ENCODE peak calls at places on chromosomes 2 and 18, in five cellular contexts. U is choroid plexus epithelial cell, F is MM.1S, N is GM13976, P is fibroblast of villous mesenchyme. E is an unnamed sample.

GRCh38 chr18:6566338-6566911 is 151.7 kb upstream of the L3MBTL4 start:
- DNase-seq in P (no peak), F (no peak), N (no peak), U (no peak), E (no peak)

GRCh38 chr2:111624401-111625156 is 259.4 kb downstream of the ANAPC1 start:
- DNase-seq in P (peak), N (no peak), U (peak), F (no peak), E (peak)

GRCh38 chr2:120539421-120539936 is 193.5 kb downstream of the INHBB start:
- DNase-seq in U (no peak), N (no peak), F (no peak), P (no peak), E (no peak)

GRCh38 chr18:361941-362913 is 94.4 kb upstream of the THOC1 start:
- DNase-seq in F (no peak), N (no peak), U (peak), P (peak), E (peak)

GRCh38 chr2:85308951-85309555 is 18.7 kb downstream of the TGOLN2 start:
- DNase-seq in P (peak), U (no peak), N (no peak), F (peak), E (no peak)

GRCh38 chr2:55150834-55151233 is 81.3 kb downstream of the CLHC1 start:
- DNase-seq in U (no peak), N (peak), F (no peak), P (no peak), E (no peak)

GRCh38 chr2:172454404-172455120 is 27.2 kb downstream of the ITGA6 start:
- DNase-seq in U (no peak), F (no peak), P (no peak), N (no peak), E (no peak)

GRCh38 chr2:187329586-187329985 is 118.5 kb downstream of the CALCRL start:
- DNase-seq in F (no peak), P (no peak), U (no peak), N (no peak), E (no peak)

GRCh38 chr18:55007582-55007981 is 48.3 kb upstream of the CCDC68 start:
- DNase-seq in N (no peak), U (no peak), F (no peak), P (no peak), E (no peak)

GRCh38 chr2:148515976-148516375 is 128.6 kb upstream of the EPC2 start:
- DNase-seq in U (peak), F (peak), P (no peak), N (no peak), E (no peak)

GRCh38 chr2:109647636-109648035 is 33.5 kb downstream of the SOWAHC start:
- DNase-seq in N (no peak), F (no peak), U (peak), P (peak), E (peak)

GRCh38 chr18:3525870-3526420 is 76.0 kb downstream of the TGIF1 start:
- DNase-seq in F (peak), P (no peak), N (peak), U (peak), E (no peak)

GRCh38 chr2:43097650-43098049 is 128.8 kb downstream of the ZFP36L2 start:
- DNase-seq in U (no peak), F (no peak), N (no peak), P (no peak), E (no peak)

GRCh38 chr2:33033524-33034150 is 86.9 kb downstream of the LTBP1 start:
- DNase-seq in N (no peak), P (peak), F (peak), U (peak), E (no peak)

GRCh38 chr2:150209746-150210145 is 277.7 kb downstream of the RND3 start:
- DNase-seq in U (no peak), P (no peak), F (no peak), N (no peak), E (no peak)

GRCh38 chr2:148880636-148881035 is 5.6 kb downstream of the KIF5C start:
- DNase-seq in P (no peak), N (no peak), F (no peak), U (no peak), E (no peak)

GRCh38 chr18:9771261-9771976 is 63.3 kb downstream of the RAB31 start:
- DNase-seq in P (peak), F (no peak), U (peak), N (peak), E (no peak)

GRCh38 chr2:217593732-217594131 is 409.1 kb downstream of the TNS1 start:
- DNase-seq in N (no peak), U (no peak), F (peak), P (no peak), E (no peak)

GRCh38 chr2:217601601-217602000 is 401.2 kb downstream of the TNS1 start:
- DNase-seq in U (no peak), N (no peak), P (no peak), F (no peak), E (no peak)

GRCh38 chr2:217597681-217598080 is 405.1 kb downstream of the TNS1 start:
- DNase-seq in N (no peak), F (no peak), P (no peak), U (no peak), E (no peak)

GRCh38 chr2:217599906-217600305 is 402.9 kb downstream of the TNS1 start:
- DNase-seq in P (no peak), N (no peak), F (no peak), U (no peak), E (no peak)

GRCh38 chr2:217597140-217597539 is 405.7 kb downstream of the TNS1 start:
- DNase-seq in N (no peak), P (no peak), U (no peak), F (no peak), E (no peak)
- TF ChIP-seq CTCF in N (no peak), P (no peak), U (no peak), F (no peak), E (no peak)

DNA sequence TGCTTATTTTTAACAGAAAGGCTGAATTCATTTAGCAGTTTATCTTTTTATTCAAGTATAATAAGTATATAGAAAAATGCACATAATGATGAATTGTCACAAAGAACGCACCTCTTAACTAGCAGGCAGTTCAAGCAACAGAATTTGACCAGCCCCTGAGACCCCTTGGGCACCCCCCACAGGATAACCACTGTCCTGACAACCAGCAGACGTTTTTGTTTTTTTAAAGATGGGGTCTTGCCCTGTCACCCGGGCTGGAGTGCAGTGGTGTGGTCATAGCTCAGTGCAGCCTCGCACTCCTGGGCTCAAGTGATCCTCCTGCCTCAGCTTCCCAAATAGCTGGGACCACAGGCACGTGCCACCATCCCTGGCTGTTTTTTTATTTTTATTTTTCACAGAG is 14.0 kb downstream of the PRELID3A start:
- DNase-seq in F (no peak), P (no peak), N (no peak), U (no peak), E (no peak)
- TF ChIP-seq CTCF in F (no peak), P (no peak), N (no peak), U (no peak), E (no peak)

GRCh38 chr18:24176727-24177416 is 38.0 kb downstream of the CABYR start:
- DNase-seq in F (peak), N (peak), U (peak), P (peak), E (peak)
- TF ChIP-seq CTCF in F (peak), N (peak), U (peak), P (peak), E (peak)

GRCh38 chr2:170820647-170821630 is 4.3 kb downstream of the GAD1 start:
- DNase-seq in N (peak), U (no peak), P (no peak), F (peak), E (no peak)

GRCh38 chr2:170823800-170824153 is 7.1 kb downstream of the GAD1 start:
- DNase-seq in N (no peak), P (no peak), F (no peak), U (no peak), E (no peak)

GRCh38 chr2:170822885-170823799 is 6.5 kb downstream of the GAD1 start:
- DNase-seq in F (no peak), N (peak), P (no peak), U (no peak), E (no peak)

GRCh38 chr2:170821631-170822291 is 5.1 kb downstream of the GAD1 start:
- DNase-seq in P (no peak), U (no peak), N (no peak), F (no peak), E (no peak)

GRCh38 chr2:170822292-170822884 is 5.7 kb downstream of the GAD1 start:
- DNase-seq in N (peak), P (no peak), U (no peak), F (no peak), E (no peak)
- TF ChIP-seq CTCF in N (peak), P (no peak), U (no peak), F (no peak), E (peak)

E was measured in AG09319.